ENCODE peak calls at places on chromosomes 2 and 18, in seven cellular contexts. L, H, G, K, O, W and Z are unnamed samples.

GRCh38 chr2:133365117-133365516 is 203.1 kb downstream of the NCKAP5 start:
- DNase-seq in L (no peak), H (no peak), G (no peak), K (no peak), O (peak; percentile 12), W (no peak), Z (no peak)

GRCh38 chr2:165637396-165637795 is 156.7 kb downstream of the GALNT3 start:
- DNase-seq in L (no peak), H (no peak), G (no peak), K (no peak), O (no peak), W (no peak), Z (no peak)

GRCh38 chr18:3342628-3343027 is 80.7 kb downstream of the MYL12B start:
- DNase-seq in L (no peak), H (no peak), G (no peak), K (no peak), O (no peak), W (no peak), Z (no peak)

GRCh38 chr2:240299710-240300068 is 135.8 kb upstream of the GPC1 start:
- DNase-seq in L (no peak), H (no peak), G (no peak), K (no peak), O (no peak), W (no peak), Z (no peak)

GRCh38 chr2:200177971-200178911 is 128.3 kb upstream of the SPATS2L start:
- DNase-seq in L (peak; percentile 41), H (no peak), G (no peak), K (peak; percentile 34), O (peak; percentile 75), W (no peak), Z (no peak)

GRCh38 chr2:127153691-127154158 is 46.8 kb upstream of the BIN1 start:
- DNase-seq in L (peak; percentile 68), H (no peak), G (no peak), K (no peak), O (peak; percentile 84), W (no peak), Z (no peak)

GRCh38 chr18:21243041-21243431 is 1.0 kb downstream of the GREB1L start:
- DNase-seq in L (no peak), H (peak; percentile 33), G (no peak), K (no peak), O (peak; percentile 24), W (no peak), Z (peak; percentile 28)

GRCh38 chr2:237995036-237995435 is 28.2 kb downstream of the UBE2F start:
- DNase-seq in L (no peak), H (no peak), G (no peak), K (no peak), O (no peak), W (no peak), Z (no peak)

GRCh38 chr18:41761329-41762028 is 193.6 kb upstream of the PIK3C3 start:
- DNase-seq in L (no peak), H (no peak), G (no peak), K (no peak), O (peak; percentile 85), W (no peak), Z (no peak)

GRCh38 chr2:235324324-235324723 is 169.5 kb upstream of the AGAP1 start:
- DNase-seq in L (no peak), H (no peak), G (no peak), K (no peak), O (no peak), W (no peak), Z (no peak)

GRCh38 chr18:39602112-39602511 is 2036.5 kb upstream of the CELF4 start:
- DNase-seq in L (no peak), H (no peak), G (no peak), K (no peak), O (no peak), W (no peak), Z (no peak)

GRCh38 chr2:157107877-157108276 is 149.6 kb upstream of the GALNT5 start:
- DNase-seq in L (no peak), H (no peak), G (no peak), K (no peak), O (no peak), W (no peak), Z (no peak)

GRCh38 chr2:86703704-86704370 is 16.3 kb upstream of the RMND5A start:
- DNase-seq in L (no peak), H (no peak), G (peak; percentile 60), K (peak; percentile 26), O (peak; percentile 77), W (no peak), Z (no peak)

GRCh38 chr2:9654429-9655100 is 23.8 kb upstream of the YWHAQ start:
- DNase-seq in L (no peak), H (no peak), G (no peak), K (no peak), O (no peak), W (no peak), Z (no peak)

GRCh38 chr2:106944220-106944619 is 58.3 kb upstream of the ST6GAL2 start:
- DNase-seq in L (no peak), H (no peak), G (no peak), K (no peak), O (peak; percentile 74), W (no peak), Z (no peak)

DNA sequence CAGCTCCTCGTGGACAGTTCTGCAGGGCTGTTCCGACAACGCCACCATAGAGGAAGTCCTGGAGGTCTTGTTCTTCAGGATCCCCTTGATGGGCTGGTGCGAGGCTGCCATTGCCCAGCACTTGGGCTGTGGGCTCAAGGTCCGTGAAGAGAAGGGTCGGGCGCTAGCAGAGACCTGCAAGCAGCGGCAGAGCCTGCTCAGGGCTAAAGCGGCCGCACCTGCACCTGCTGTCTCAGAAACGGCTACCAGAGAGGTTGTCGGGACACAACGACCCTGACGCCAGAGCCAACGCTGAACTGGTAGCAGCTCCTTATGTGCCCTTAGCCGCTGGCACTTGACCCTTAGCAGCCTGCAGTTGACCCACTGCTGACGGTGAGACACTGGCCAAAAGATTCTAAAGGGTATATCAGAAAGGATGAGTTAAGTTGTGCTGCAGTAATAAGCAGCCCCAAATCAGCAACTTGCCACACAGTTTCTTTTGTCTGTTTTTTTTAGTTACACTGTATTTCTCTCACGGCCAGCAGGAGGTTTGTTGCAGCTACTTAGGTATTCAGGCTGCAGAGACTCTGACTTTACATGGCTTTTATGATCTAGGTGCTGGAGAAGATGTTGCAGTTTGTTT is 55.5 kb upstream of the ST6GAL2 start:
- DNase-seq in L (no peak), H (no peak), G (no peak), K (no peak), O (no peak), W (no peak), Z (no peak)
- TF ChIP-seq CTCF in L (no peak), H (no peak), G (no peak), K (no peak), O (no peak), W (no peak), Z (no peak)

DNA sequence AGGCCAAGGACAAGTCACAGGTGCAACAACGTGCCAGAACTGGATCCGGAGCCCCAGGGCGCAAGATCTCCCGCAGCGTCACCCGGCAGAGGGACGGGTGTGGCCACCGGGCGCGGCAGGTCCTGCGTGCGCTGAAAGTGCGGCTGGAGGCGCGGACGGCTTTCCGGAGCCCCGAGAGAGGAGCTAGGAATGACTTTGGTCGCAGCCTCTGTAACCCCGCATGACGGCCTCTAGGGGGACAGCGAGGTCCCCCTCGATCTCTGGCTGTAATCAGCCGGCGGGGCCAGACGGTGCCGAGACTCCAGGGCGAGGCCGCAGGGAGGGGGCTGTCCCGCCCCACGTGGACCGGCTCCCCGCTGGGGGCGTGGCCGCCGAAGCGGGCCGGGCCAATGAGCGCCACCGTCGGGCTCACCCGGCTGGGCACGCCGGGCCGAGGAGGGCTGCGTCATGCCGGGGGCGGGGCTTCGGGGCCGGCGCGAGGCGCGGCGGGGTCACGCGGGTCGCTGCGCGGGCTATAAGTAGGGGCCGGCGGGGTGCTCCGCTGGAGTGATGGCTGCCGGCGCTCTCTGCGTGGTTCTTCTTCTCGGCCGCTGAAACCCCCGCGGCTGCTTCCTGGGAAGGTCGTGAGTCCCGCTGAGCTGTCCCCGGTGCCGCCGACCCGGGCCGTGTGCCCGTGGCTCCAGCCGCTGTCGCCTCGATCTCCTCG is at the start of gene SLC20A1:
- DNase-seq in L (peak; percentile 97), H (peak; percentile 100), G (peak; percentile 99), K (peak; percentile 98), O (peak; percentile 90), W (peak; percentile 90), Z (peak; percentile 99)
- TF ChIP-seq CTCF in L (peak; percentile 38), H (peak; percentile 31), G (no peak), K (peak; percentile 39), O (peak; percentile 43), W (peak; percentile 75), Z (peak; percentile 85)

DNA sequence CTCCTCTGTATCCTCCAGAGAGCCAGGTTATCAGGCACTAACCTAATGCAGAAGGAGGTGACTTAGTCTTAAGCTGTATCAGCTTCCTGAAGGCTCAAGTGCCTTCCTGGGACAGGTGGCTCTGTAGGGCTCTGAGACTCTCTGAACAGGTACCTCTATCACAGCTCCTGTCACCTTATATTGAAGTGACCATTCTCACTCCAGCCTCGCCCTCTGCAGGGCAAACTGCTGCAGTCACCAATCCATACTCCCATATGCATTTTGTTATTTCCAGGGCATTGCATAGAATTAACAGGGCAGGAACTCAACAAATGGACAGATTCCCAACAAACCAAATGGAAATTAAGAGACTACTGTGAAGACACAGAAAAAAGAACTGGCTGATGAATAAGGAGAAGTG is 203.0 kb upstream of the REV1 start:
- DNase-seq in L (no peak), H (no peak), G (no peak), K (no peak), O (no peak), W (no peak), Z (no peak)
- TF ChIP-seq CTCF in L (no peak), H (no peak), G (no peak), K (no peak), O (no peak), W (peak; percentile 58), Z (no peak)

GRCh38 chr2:210539578-210540416 is 16.6 kb upstream of the CPS1 start:
- DNase-seq in L (no peak), H (no peak), G (no peak), K (no peak), O (no peak), W (no peak), Z (no peak)

GRCh38 chr2:210544191-210544590 is 12.2 kb upstream of the CPS1 start:
- DNase-seq in L (no peak), H (no peak), G (no peak), K (no peak), O (no peak), W (no peak), Z (no peak)

GRCh38 chr2:210540471-210541257 is 15.7 kb upstream of the CPS1 start:
- DNase-seq in L (no peak), H (no peak), G (no peak), K (no peak), O (no peak), W (no peak), Z (no peak)

GRCh38 chr2:210539035-210539434 is 17.4 kb upstream of the CPS1 start:
- DNase-seq in L (no peak), H (no peak), G (no peak), K (no peak), O (no peak), W (no peak), Z (no peak)

DNA sequence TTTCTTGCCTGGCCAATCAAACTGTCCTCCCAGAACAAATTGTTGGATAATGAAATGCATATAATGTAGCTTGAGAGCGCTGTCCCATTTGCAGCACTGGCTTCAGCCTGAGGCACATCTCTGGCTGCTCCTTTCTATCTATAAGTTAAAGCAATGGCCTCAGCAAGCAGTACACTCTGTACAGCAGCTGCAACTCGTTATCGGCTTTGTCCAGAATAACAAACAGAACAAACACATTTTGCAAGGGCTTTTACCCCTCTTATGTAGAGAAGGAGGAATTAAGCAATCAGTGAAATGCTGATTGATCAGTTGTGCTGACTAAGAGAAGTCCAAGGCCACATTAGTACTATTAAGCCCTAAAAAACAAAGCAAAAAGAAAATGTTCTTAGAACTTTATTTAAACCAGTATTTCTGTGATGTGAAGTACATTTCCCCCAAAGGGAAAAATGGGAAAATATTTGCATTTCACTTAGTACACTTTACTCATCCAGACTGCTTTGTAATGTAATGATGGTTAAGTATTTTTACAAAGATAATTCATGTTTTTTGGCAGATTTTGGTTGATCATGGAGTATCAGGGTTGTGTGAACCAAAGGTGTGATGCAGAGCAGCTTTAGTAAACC is 15.0 kb upstream of the CPS1 start:
- DNase-seq in L (no peak), H (no peak), G (no peak), K (no peak), O (peak; percentile 37), W (no peak), Z (no peak)
- TF ChIP-seq CTCF in L (no peak), H (no peak), G (no peak), K (no peak), O (no peak), W (no peak), Z (no peak)